ENCODE peak calls at places on chromosomes 7 and 10, in nine cellular contexts. N is ovary; V is iPS-NIHi11; R is AG09319; C is neural crest cell; J is sciatic nerve; M is stimulated activated CD8-positive, alpha-beta memory T cell treated with anti-CD3 and anti-CD28 coated beads, Interleukin-12 subunit alpha, Interleukin-12 subunit beta, amount 100 ng/mL, for 1 hour; Q is activated CD4-positive, alpha-beta T cell treated with anti-CD3 and anti-CD28 coated beads, Interleukin-2, amount 50 U/mL, for 1 hour; Z is AG20443. X is an unnamed sample.

GRCh38 chr10:62831346-62831745 is 15.2 kb upstream of the EGR2 start:
- DNase-seq in Q (no peak), M (no peak), V (no peak), Z (peak; percentile 73), C (no peak), N (no peak), J (no peak), R (no peak), X (no peak)

GRCh38 chr7:102061981-102062390 is 224.7 kb upstream of the SH2B2 start:
- DNase-seq in M (no peak), C (no peak), V (no peak), Q (no peak), R (no peak), J (no peak), N (peak; percentile 20), Z (no peak), X (peak; percentile 46)

GRCh38 chr7:33946094-33946699 is 40.9 kb downstream of the BMPER start:
- DNase-seq in C (no peak), Z (no peak), R (no peak), N (no peak), V (no peak), M (no peak), J (no peak), Q (no peak), X (no peak)

GRCh38 chr10:57031346-57031745 is 670.3 kb upstream of the ZWINT start:
- DNase-seq in R (no peak), Q (no peak), J (no peak), C (no peak), Z (no peak), M (no peak), N (no peak), V (no peak), X (no peak)

GRCh38 chr10:132986576-132986975 is 44.2 kb upstream of the CFAP46 start:
- DNase-seq in R (no peak), Q (no peak), M (no peak), J (no peak), N (no peak), Z (no peak), V (no peak), C (no peak), X (no peak)

GRCh38 chr7:2934984-2935740 is 91.1 kb upstream of the GNA12 start:
- DNase-seq in J (peak; percentile 45), C (no peak), Z (no peak), R (no peak), V (no peak), Q (no peak), N (peak; percentile 21), M (no peak), X (no peak)

GRCh38 chr7:103065666-103066065 is 8.9 kb downstream of the FBXL13 start:
- DNase-seq in M (peak; percentile 15), R (no peak), Q (peak; percentile 38), Z (peak; percentile 25), C (peak; percentile 41), V (peak; percentile 55), N (no peak), J (no peak), X (peak; percentile 46)

GRCh38 chr7:25716421-25716820 is 435.6 kb upstream of the NFE2L3 start:
- DNase-seq in N (no peak), J (no peak), V (no peak), M (no peak), Q (no peak), C (no peak), Z (peak; percentile 19), R (no peak), X (no peak)

GRCh38 chr10:23826399-23826798 is 382.5 kb upstream of the KIAA1217 start:
- DNase-seq in C (peak; percentile 43), N (no peak), M (no peak), Z (peak; percentile 18), J (no peak), R (no peak), V (peak; percentile 75), Q (no peak), X (no peak)

GRCh38 chr7:44893710-44894135 is 8.4 kb upstream of the PURB start:
- DNase-seq in V (no peak), Z (no peak), Q (no peak), C (no peak), J (no peak), N (no peak), R (no peak), M (no peak), X (no peak)

GRCh38 chr10:91702586-91703088 is 69.8 kb upstream of the PPP1R3C start:
- DNase-seq in N (no peak), J (no peak), R (no peak), Z (no peak), C (no peak), V (no peak), Q (no peak), M (no peak), X (no peak)

GRCh38 chr7:1943326-1943725 is 273.2 kb downstream of the ELFN1 start:
- DNase-seq in Q (no peak), V (no peak), Z (no peak), J (no peak), M (no peak), N (no peak), R (no peak), C (no peak), X (no peak)

GRCh38 chr10:61313460-61313859 is 139.7 kb downstream of the TMEM26 start:
- DNase-seq in Z (peak; percentile 19), J (no peak), C (no peak), N (no peak), M (no peak), R (no peak), V (no peak), Q (no peak), X (no peak)

GRCh38 chr10:119203006-119203405 is 4.4 kb upstream of the GRK5 start:
- DNase-seq in Q (no peak), M (no peak), R (no peak), C (no peak), N (no peak), Z (no peak), V (no peak), J (no peak), X (no peak)

GRCh38 chr10:30553625-30554442 is 75.7 kb downstream of the LYZL2 start:
- DNase-seq in C (peak; percentile 28), V (peak; percentile 67), Q (no peak), N (peak; percentile 79), M (no peak), J (peak; percentile 84), Z (peak; percentile 95), R (peak; percentile 25), X (peak; percentile 50)

GRCh38 chr7:29884399-29885272 is 78.3 kb downstream of the WIPF3 start:
- DNase-seq in Z (no peak), Q (no peak), V (peak; percentile 79), N (peak; percentile 48), J (no peak), R (no peak), C (no peak), M (no peak), X (no peak)

GRCh38 chr7:105268511-105269392 is 120.0 kb downstream of the SRPK2 start:
- DNase-seq in C (no peak), R (peak; percentile 44), N (no peak), J (no peak), M (no peak), V (no peak), Z (peak; percentile 64), Q (no peak), X (no peak)

X was measured in CMK.